ENCODE peak calls at places on chromosomes 13 and 19, in five cellular contexts. L is A549, X is K562, G is H1, J is SK-N-SH. M is an unnamed sample.

GRCh38 chr19:17572640-17573039 is 17.2 kb downstream of the COLGALT1 start:
- DNase-seq in L (no peak), X (no peak), G (no peak), J (no peak), M (no peak)

GRCh38 chr13:113150545-113151365 is 7.7 kb upstream of the PROZ start:
- DNase-seq in L (no peak), X (no peak), G (peak), J (no peak), M (no peak)

GRCh38 chr19:48351341-48351752 is 12.4 kb downstream of the TMEM143 start:
- DNase-seq in L (peak), X (peak), G (peak), J (peak), M (peak)

GRCh38 chr19:4186087-4186993 is 3.9 kb downstream of the ANKRD24 start:
- DNase-seq in L (peak), X (peak), G (peak), J (peak), M (peak)

GRCh38 chr13:75694742-75695141 is 58.6 kb downstream of the LMO7 start:
- DNase-seq in L (no peak), X (no peak), G (no peak), J (no peak), M (no peak)

GRCh38 chr19:5905072-5905778 is 553 bp downstream of the VMAC start:
- DNase-seq in L (no peak), X (no peak), G (no peak), J (no peak), M (no peak)

GRCh38 chr19:30817965-30818364 is 445.8 kb downstream of the ZNF536 start:
- DNase-seq in L (no peak), X (no peak), G (no peak), J (no peak), M (peak)

GRCh38 chr19:41933131-41933458 is 4.8 kb upstream of the ERFL start:
- DNase-seq in L (no peak), X (no peak), G (no peak), J (no peak), M (no peak)

GRCh38 chr19:18434411-18435184 is 3.3 kb downstream of the ISYNA1 start:
- DNase-seq in L (no peak), X (peak), G (no peak), J (no peak), M (no peak)

GRCh38 chr19:973726-974563 is 10.2 kb upstream of the WDR18 start:
- DNase-seq in L (no peak), X (no peak), G (no peak), J (no peak), M (no peak)

GRCh38 chr13:72521965-72522661 is 205.3 kb downstream of the MZT1 start:
- DNase-seq in L (no peak), X (no peak), G (no peak), J (peak), M (no peak)

GRCh38 chr13:35190241-35190640 is 248.2 kb downstream of the NBEA start:
- DNase-seq in L (no peak), X (no peak), G (no peak), J (no peak), M (no peak)

GRCh38 chr19:16075430-16076153 is 703 bp upstream of the TPM4 start:
- DNase-seq in L (no peak), X (no peak), G (no peak), J (no peak), M (no peak)

GRCh38 chr13:45849408-45849807 is 2.1 kb downstream of the SIAH3 start:
- DNase-seq in L (no peak), X (no peak), G (no peak), J (no peak), M (no peak)

GRCh38 chr13:114164681-114165429 is 14.2 kb upstream of the CFAP97D2 start:
- DNase-seq in L (no peak), X (no peak), G (no peak), J (no peak), M (no peak)

GRCh38 chr19:17002455-17002854 is 24.2 kb downstream of the CPAMD8 start:
- DNase-seq in L (no peak), X (no peak), G (no peak), J (no peak), M (no peak)

GRCh38 chr13:73754727-73755292 is 379.4 kb downstream of the KLF12 start:
- DNase-seq in L (peak), X (peak), G (no peak), J (peak), M (peak)

GRCh38 chr19:46551175-46551574 is 50.0 kb upstream of the CALM3 start:
- DNase-seq in L (no peak), X (no peak), G (no peak), J (no peak), M (no peak)

GRCh38 chr19:44525721-44526430 is 3.6 kb downstream of the CEACAM20 start:
- DNase-seq in L (no peak), X (no peak), G (no peak), J (no peak), M (no peak)

GRCh38 chr19:35114656-35115537 is 726 bp upstream of the FXYD3 start:
- DNase-seq in L (peak), X (peak), G (peak), J (peak), M (peak)

GRCh38 chr13:24680258-24680920 is at the start of gene ATP12A:
- DNase-seq in L (no peak), X (no peak), G (peak), J (peak), M (no peak)

GRCh38 chr13:95745289-95745688 is 68.3 kb downstream of the DNAJC3 start:
- DNase-seq in L (no peak), X (no peak), G (no peak), J (no peak), M (no peak)

GRCh38 chr13:39306639-39307589 is 268.7 kb downstream of the NHLRC3 start:
- DNase-seq in L (no peak), X (no peak), G (no peak), J (no peak), M (no peak)

GRCh38 chr19:20858861-20859260 is 64.2 kb upstream of the ZNF85 start:
- DNase-seq in L (no peak), X (no peak), G (peak), J (no peak), M (no peak)

GRCh38 chr19:20860339-20860738 is 62.7 kb upstream of the ZNF85 start:
- DNase-seq in L (no peak), X (no peak), G (no peak), J (no peak), M (no peak)

GRCh38 chr19:20863176-20863575 is 59.9 kb upstream of the ZNF85 start:
- DNase-seq in L (no peak), X (no peak), G (peak), J (no peak), M (no peak)

GRCh38 chr19:20858218-20858617 is 64.8 kb upstream of the ZNF85 start:
- DNase-seq in L (no peak), X (no peak), G (peak), J (no peak), M (no peak)
- TF ChIP-seq CHD2 in L (no peak), X (no peak), G (no peak), J (no peak), M (no peak)

GRCh38 chr13:98025480-98026025 is 72.1 kb downstream of the IPO5 start:
- DNase-seq in L (no peak), X (no peak), G (no peak), J (no peak), M (no peak)

GRCh38 chr13:98022210-98022609 is 68.7 kb downstream of the IPO5 start:
- DNase-seq in L (no peak), X (no peak), G (no peak), J (no peak), M (peak)

GRCh38 chr13:98032168-98032567 is 78.7 kb downstream of the IPO5 start:
- DNase-seq in L (no peak), X (no peak), G (no peak), J (no peak), M (no peak)

DNA sequence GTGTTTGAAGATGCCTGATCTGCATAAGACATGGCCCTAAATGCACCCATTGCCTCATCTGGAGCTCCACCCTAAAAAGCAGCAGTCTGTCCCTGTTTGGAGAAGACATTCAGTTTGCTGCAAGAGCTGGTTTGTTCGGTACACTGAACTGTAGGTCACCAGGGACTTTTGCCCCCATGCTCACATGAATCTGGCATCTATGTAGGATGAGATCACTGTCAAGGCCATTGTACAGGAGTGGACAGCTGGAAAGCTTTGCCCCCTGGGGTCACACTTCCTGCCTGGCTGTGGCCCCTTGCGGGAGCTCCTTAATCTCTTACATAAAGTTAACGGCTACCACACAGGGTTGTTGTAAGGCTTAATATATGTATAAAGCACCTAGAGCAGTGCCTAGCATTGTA is 73.0 kb downstream of the IPO5 start:
- DNase-seq in L (no peak), X (no peak), G (no peak), J (no peak), M (peak)
- TF ChIP-seq CHD2 in L (no peak), X (no peak), G (no peak), J (no peak), M (no peak)

DNA sequence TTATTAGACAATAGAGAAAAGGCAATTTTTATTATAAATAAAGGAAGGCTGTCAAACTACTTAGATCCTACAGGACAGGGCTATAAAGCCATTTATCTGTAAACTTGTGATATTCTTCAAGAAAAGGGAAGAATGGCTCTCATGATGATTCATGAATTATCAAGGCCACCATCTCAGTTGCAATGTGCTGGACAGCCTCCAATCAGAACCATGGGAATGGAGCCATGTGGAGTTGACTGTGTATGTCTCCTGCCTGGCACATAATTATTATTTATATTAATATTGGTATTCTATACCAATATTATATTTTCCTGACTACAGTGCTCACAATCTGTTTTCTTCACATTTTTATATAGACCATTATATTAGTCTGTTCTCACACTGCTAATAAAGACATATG is 560.5 kb upstream of the MIR17HG start:
- DNase-seq in L (no peak), X (no peak), G (no peak), J (no peak), M (no peak)
- TF ChIP-seq CHD2 in L (no peak), X (no peak), G (no peak), J (no peak), M (no peak)

DNA sequence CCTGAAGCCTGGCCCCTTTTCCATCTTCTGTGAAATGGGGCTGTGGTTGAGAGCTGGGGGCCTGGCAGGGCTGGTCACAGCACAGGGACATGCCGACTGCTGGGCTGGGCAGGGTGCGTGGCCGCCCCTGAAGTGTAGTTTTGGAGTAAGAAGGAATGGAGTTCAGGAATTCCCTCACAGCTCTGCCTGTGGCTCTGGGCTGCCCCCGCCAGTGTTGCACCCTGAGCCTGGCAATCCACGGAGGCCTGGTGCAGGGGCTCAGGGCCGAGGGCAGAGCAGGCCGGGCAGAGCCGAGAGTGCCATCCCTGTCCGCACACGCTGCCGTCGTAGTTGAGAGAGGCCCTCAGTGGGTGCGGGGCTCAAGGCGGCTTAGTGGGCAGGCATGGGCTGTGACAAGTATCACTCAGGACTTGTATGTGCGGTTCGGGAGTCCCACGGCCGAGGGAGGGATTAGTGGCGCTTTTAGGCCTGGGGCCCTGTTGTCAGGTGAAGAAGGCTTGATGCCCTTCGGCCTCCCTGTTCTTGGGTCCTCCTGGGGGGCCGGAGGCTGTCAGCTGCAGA is 9.7 kb downstream of the SPPL2B start:
- DNase-seq in L (no peak), X (no peak), G (no peak), J (no peak), M (no peak)
- TF ChIP-seq CHD2 in L (no peak), X (no peak), G (no peak), J (no peak), M (no peak)

GRCh38 chr13:108573455-108573854 is 56.0 kb upstream of the MYO16 start:
- DNase-seq in L (no peak), X (peak), G (no peak), J (no peak), M (no peak)

GRCh38 chr13:108574856-108575255 is 54.6 kb upstream of the MYO16 start:
- DNase-seq in L (no peak), X (no peak), G (no peak), J (no peak), M (no peak)

GRCh38 chr13:108575430-108575829 is 54.0 kb upstream of the MYO16 start:
- DNase-seq in L (no peak), X (no peak), G (no peak), J (no peak), M (no peak)

GRCh38 chr13:108572782-108573211 is 56.6 kb upstream of the MYO16 start:
- DNase-seq in L (no peak), X (peak), G (no peak), J (no peak), M (no peak)
- TF ChIP-seq CHD2 in L (no peak), X (no peak), G (no peak), J (no peak), M (no peak)

DNA sequence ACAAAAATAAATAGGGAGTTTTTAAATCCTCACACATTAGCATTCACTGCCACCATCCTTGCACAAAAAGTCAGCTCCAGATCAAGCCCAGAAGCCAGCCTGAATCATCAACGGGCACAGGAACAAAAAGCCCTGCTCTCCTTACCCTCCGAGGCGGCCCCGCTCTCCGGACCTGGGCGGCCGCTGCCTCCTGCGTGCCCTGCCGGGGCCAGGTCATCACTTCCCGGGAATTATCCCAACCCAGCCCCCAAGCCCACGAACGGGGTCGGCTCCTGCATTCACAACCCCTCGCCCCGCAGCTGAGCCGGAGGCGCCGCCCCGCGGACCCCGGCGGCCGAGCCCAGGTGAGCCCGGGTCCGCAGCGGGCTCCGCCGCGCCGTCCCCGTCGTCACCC is 754 bp downstream of the DNAJB1 start:
- DNase-seq in L (no peak), X (no peak), G (no peak), J (no peak), M (no peak)
- TF ChIP-seq CHD2 in L (no peak), X (no peak), G (no peak), J (no peak), M (no peak)

GRCh38 chr19:19911150-19911549 is 10.4 kb downstream of the ZNF93 start:
- DNase-seq in L (no peak), X (no peak), G (no peak), J (no peak), M (no peak)
- TF ChIP-seq CHD2 in L (no peak), X (no peak), G (no peak), J (no peak), M (no peak)

GRCh38 chr13:85093808-85094207 is 705.4 kb downstream of the SLITRK6 start:
- DNase-seq in L (no peak), X (no peak), G (no peak), J (no peak), M (no peak)

GRCh38 chr13:85095887-85096286 is 703.3 kb downstream of the SLITRK6 start:
- DNase-seq in L (no peak), X (no peak), G (no peak), J (peak), M (no peak)

DNA sequence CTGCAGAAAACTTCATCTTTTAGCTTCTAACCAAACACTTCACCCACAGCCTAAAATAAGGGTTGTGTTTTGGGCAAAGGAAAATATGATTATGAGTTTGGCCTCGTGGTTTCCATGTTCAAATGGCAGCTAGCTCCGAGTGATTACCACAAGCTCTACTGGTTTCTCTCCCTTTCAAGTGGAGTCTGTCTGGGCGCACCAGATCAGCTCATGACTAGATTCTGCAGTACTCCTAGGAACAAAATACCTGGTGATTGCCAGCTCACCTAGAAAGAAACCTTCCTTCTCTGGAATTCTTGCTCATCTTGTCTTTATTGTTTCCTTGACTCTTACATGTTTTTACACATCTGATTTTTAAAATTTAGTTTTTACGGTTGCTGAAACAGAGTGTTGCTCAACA is 707.4 kb downstream of the SLITRK6 start:
- DNase-seq in L (no peak), X (no peak), G (no peak), J (no peak), M (no peak)
- TF ChIP-seq CHD2 in L (no peak), X (no peak), G (no peak), J (no peak), M (no peak)

GRCh38 chr13:51717786-51718398 is 86.1 kb downstream of the DHRS12 start:
- DNase-seq in L (no peak), X (no peak), G (no peak), J (no peak), M (no peak)
- TF ChIP-seq CHD2 in L (no peak), X (no peak), G (no peak), J (no peak), M (no peak)